ENCODE peak calls at places on chromosomes 16 and 17, in four cellular contexts. One of them, this sample, is unnamed.
A peak's percentile ranks its signal among the peaks of the same experiment; 100 is the strongest.

GRCh38 chr16:30527635-30528178 is 1.3 kb upstream of the ZNF768 start:
- DNase-seq in heart left ventricle: no peak
- DNase-seq in ovary: no peak
- DNase-seq in WERI-Rb-1: no peak
- DNase-seq in this sample: peak; percentile 57

GRCh38 chr16:85720319-85720637 is 30.6 kb downstream of the C16orf74 start:
- DNase-seq in ovary: no peak
- DNase-seq in heart left ventricle: no peak
- DNase-seq in WERI-Rb-1: no peak
- DNase-seq in this sample: no peak

GRCh38 chr16:85844169-85844481 is 44.6 kb downstream of the COX4I1 start:
- DNase-seq in WERI-Rb-1: no peak
- DNase-seq in ovary: no peak
- DNase-seq in heart left ventricle: no peak
- DNase-seq in this sample: no peak

GRCh38 chr16:46859719-46860152 is 24.4 kb upstream of the GPT2 start:
- DNase-seq in heart left ventricle: no peak
- DNase-seq in WERI-Rb-1: no peak
- DNase-seq in ovary: no peak
- DNase-seq in this sample: no peak

GRCh38 chr16:83068686-83069085 is 441.9 kb downstream of the CDH13 start:
- DNase-seq in ovary: no peak
- DNase-seq in heart left ventricle: no peak
- DNase-seq in WERI-Rb-1: no peak
- DNase-seq in this sample: no peak

GRCh38 chr16:57753448-57754353 is 18.1 kb downstream of the KATNB1 start:
- DNase-seq in heart left ventricle: no peak
- DNase-seq in WERI-Rb-1: no peak
- DNase-seq in ovary: peak; percentile 24
- DNase-seq in this sample: peak; percentile 36

GRCh38 chr16:57619133-57619605 is 9.3 kb upstream of the ADGRG1 start:
- DNase-seq in WERI-Rb-1: no peak
- DNase-seq in ovary: no peak
- DNase-seq in heart left ventricle: peak; percentile 10
- DNase-seq in this sample: no peak

GRCh38 chr16:27529962-27530361 is 19.8 kb downstream of the GTF3C1 start:
- DNase-seq in ovary: no peak
- DNase-seq in heart left ventricle: no peak
- DNase-seq in WERI-Rb-1: no peak
- DNase-seq in this sample: no peak

GRCh38 chr16:84027607-84028006 is 15.0 kb downstream of the SLC38A8 start:
- DNase-seq in ovary: no peak
- DNase-seq in WERI-Rb-1: no peak
- DNase-seq in heart left ventricle: no peak
- DNase-seq in this sample: no peak

GRCh38 chr16:81469710-81470481 is 25.3 kb downstream of the CMIP start:
- DNase-seq in heart left ventricle: no peak
- DNase-seq in ovary: no peak
- DNase-seq in WERI-Rb-1: no peak
- DNase-seq in this sample: peak; percentile 78

GRCh38 chr16:86939609-86940008 is 361.3 kb downstream of the FOXL1 start:
- DNase-seq in ovary: no peak
- DNase-seq in WERI-Rb-1: no peak
- DNase-seq in heart left ventricle: no peak
- DNase-seq in this sample: no peak

GRCh38 chr17:76193616-76194015 is 46.7 kb downstream of the RNF157 start:
- DNase-seq in heart left ventricle: no peak
- DNase-seq in WERI-Rb-1: no peak
- DNase-seq in ovary: no peak
- DNase-seq in this sample: no peak

GRCh38 chr17:19010729-19011505 is 6.4 kb upstream of the FAM83G start:
- DNase-seq in ovary: no peak
- DNase-seq in heart left ventricle: no peak
- DNase-seq in WERI-Rb-1: no peak
- DNase-seq in this sample: peak; percentile 32

GRCh38 chr16:22071352-22071923 is 20.9 kb upstream of the VWA3A start:
- DNase-seq in heart left ventricle: no peak
- DNase-seq in ovary: no peak
- DNase-seq in WERI-Rb-1: no peak
- DNase-seq in this sample: no peak

GRCh38 chr16:1678500-1679098 is 520 bp downstream of the JPT2 start:
- DNase-seq in ovary: peak; percentile 47
- DNase-seq in heart left ventricle: peak; percentile 39
- DNase-seq in WERI-Rb-1: peak; percentile 37
- DNase-seq in this sample: peak; percentile 62

GRCh38 chr16:66842765-66843164 is 1.4 kb upstream of the CA7 start:
- DNase-seq in WERI-Rb-1: no peak
- DNase-seq in heart left ventricle: no peak
- DNase-seq in ovary: peak; percentile 15
- DNase-seq in this sample: no peak

GRCh38 chr16:29915590-29916247 is 10.3 kb downstream of the KCTD13 start:
- DNase-seq in WERI-Rb-1: no peak
- DNase-seq in heart left ventricle: no peak
- DNase-seq in ovary: no peak
- DNase-seq in this sample: no peak

GRCh38 chr17:77233635-77234334 is 93.0 kb downstream of the SEC14L1 start:
- DNase-seq in WERI-Rb-1: no peak
- DNase-seq in heart left ventricle: no peak
- DNase-seq in ovary: no peak
- DNase-seq in this sample: peak; percentile 44

GRCh38 chr17:72381597-72382397 is 261.0 kb downstream of the SOX9 start:
- DNase-seq in ovary: no peak
- DNase-seq in heart left ventricle: no peak
- DNase-seq in WERI-Rb-1: peak; percentile 42
- DNase-seq in this sample: no peak

GRCh38 chr16:31085873-31086628 is 2.7 kb downstream of the PRSS53 start:
- DNase-seq in WERI-Rb-1: no peak
- DNase-seq in heart left ventricle: no peak
- DNase-seq in ovary: no peak
- DNase-seq in this sample: no peak

GRCh38 chr17:40346768-40347154 is 17.8 kb downstream of the GJD3 start:
- DNase-seq in ovary: no peak
- DNase-seq in WERI-Rb-1: no peak
- DNase-seq in heart left ventricle: no peak
- DNase-seq in this sample: no peak

GRCh38 chr16:28821874-28822519 is 802 bp upstream of the ATXN2L start:
- DNase-seq in WERI-Rb-1: no peak
- DNase-seq in ovary: peak; percentile 20
- DNase-seq in heart left ventricle: no peak
- DNase-seq in this sample: no peak

GRCh38 chr17:36592711-36593321 is 1.1 kb downstream of the DHRS11 start:
- DNase-seq in ovary: no peak
- DNase-seq in WERI-Rb-1: peak; percentile 42
- DNase-seq in heart left ventricle: no peak
- DNase-seq in this sample: peak; percentile 17

GRCh38 chr16:11624645-11625607 is 38.2 kb upstream of the LITAF start:
- DNase-seq in ovary: no peak
- DNase-seq in WERI-Rb-1: no peak
- DNase-seq in heart left ventricle: no peak
- DNase-seq in this sample: no peak

GRCh38 chr17:30084773-30085172 is 31.8 kb upstream of the NSRP1 start:
- DNase-seq in heart left ventricle: no peak
- DNase-seq in ovary: no peak
- DNase-seq in WERI-Rb-1: no peak
- DNase-seq in this sample: no peak

GRCh38 chr17:77685881-77686486 is 272.5 kb upstream of the TNRC6C start:
- DNase-seq in WERI-Rb-1: no peak
- DNase-seq in ovary: no peak
- DNase-seq in heart left ventricle: no peak
- DNase-seq in this sample: no peak

DNA sequence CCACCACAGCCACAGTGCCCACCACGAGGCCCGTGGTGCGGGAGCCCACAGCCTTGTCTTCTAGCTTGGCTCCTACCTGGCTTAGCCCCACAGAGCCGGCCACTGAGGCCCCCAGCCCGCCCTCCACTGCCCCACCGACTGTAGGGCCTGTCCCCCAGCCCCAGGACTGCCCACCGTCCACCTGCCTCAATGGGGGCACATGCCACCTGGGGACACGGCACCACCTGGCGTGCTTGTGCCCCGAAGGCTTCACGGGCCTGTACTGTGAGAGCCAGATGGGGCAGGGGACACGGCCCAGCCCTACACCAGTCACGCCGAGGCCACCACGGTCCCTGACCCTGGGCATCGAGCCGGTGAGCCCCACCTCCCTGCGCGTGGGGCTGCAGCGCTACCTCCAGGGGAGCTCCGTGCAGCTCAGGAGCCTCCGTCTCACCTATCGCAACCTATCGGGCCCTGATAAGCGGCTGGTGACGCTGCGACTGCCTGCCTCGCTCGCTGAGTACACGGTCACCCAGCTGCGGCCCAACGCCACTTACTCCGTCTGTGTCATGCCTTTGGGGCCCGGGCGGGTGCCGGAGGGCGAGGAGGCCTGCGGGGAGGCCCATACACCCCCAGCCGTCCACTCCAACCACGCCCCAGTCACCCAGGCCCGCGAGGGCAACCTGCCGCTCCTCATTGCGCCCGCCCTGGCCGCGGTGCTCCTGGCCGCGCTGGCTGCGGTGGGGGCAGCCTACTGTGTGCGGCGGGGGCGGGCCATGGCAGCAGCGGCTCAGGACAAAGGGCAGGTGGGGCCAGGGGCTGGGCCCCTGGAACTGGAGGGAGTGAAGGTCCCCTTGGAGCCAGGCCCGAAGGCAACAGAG is 10.5 kb downstream of the VASN start:
- DNase-seq in WERI-Rb-1: no peak
- DNase-seq in ovary: no peak
- DNase-seq in heart left ventricle: no peak
- DNase-seq in this sample: no peak
- H3K27ac ChIP-seq in WERI-Rb-1: no peak overlapping the region
- H3K27ac ChIP-seq in ovary: no peak overlapping the region
- H3K27ac ChIP-seq in heart left ventricle: peak overlapping the region; percentile 33
- H3K27ac ChIP-seq in this sample: no peak overlapping the region

DNA sequence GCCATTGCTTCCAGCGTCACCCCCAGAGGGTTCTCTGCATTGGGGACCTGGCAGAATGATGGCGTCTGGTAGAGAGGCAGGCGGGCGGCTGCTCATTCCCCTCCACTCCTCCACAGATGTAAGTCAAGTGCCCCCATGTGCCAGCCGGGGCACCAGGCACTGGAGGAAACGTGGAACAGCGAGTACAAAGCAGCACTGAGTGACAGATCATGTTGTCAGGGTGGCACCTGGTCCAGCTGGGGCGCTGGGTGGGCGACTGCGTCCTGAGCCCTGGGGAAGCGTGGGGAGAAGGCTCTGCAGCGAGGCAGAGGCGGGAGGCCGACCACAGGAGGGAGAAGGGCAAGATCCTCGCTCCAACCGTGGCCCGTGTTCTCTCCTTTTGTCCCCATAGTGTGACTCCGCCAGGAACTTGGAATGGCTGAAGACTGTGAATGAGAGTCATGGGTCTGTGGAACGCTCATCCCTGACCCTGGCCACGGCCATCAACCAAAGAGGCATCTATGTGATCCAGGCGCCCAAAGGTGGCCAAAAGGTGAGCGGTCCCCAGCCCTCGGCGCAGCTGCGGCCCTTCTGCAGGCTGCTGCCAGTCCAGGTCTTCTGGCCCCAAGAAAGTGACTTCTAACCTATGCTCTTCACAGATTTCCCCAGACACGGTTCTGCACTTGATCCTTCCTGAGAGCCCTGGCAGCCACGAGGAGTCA is 76.7 kb downstream of the RNF213 start:
- DNase-seq in heart left ventricle: no peak
- DNase-seq in ovary: no peak
- DNase-seq in WERI-Rb-1: no peak
- DNase-seq in this sample: no peak
- H3K36me3 ChIP-seq in heart left ventricle: peaks cover 100% of the 10 kb centered on the region
- H3K36me3 ChIP-seq in ovary: no peaks in the 10 kb centered on the region
- H3K36me3 ChIP-seq in WERI-Rb-1: peaks cover 89% of the 10 kb centered on the region
- H3K36me3 ChIP-seq in this sample: peaks cover 100% of the 10 kb centered on the region

DNA sequence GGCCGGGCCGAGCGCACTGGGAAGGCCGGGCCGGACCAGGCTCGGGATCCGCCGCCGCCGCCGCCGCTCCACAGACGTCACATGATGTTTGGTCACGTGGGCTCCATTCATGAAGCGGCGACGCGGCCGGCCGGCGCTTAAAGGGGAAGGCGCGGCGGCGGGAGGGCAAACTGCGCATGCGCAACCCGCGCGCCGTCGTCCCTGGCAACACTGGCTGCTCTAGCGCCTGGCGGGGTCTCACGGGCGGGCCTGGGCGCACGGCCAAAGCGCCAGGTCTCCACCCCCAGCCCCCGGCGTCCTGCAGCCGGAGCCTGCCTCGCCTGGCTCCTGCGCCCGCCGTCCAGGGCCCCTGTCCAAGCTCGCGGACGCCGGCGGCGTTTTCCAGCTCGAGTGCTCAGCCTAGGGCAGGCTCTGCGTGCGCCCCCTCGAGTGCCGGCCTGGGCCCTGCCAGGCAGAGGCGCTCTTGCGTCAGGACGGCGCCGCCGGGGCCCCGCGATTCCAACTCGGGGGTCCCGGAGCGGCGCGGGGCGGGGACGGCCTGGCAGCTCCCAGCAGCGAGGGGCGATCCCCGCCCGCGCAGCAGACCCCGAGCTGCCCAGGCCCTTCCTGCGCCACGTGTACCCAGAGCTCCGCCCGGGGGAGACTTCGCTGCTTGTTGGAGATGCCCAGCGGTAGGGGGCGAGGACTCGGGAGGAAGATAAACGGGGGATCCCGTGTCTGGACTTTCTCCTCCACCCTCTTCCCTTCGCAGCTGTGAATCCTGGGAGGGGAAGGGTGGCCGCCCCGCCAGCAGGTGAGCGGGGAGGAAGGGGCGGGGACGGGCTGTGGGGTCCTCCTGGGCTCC is at the start of gene MAFG:
- DNase-seq in WERI-Rb-1: peak; percentile 94
- DNase-seq in heart left ventricle: peak; percentile 93
- DNase-seq in ovary: peak; percentile 93
- DNase-seq in this sample: peak; percentile 94
- TF ChIP-seq CTCF in WERI-Rb-1: peak; percentile 77
- TF ChIP-seq CTCF in heart left ventricle: no peak
- TF ChIP-seq CTCF in ovary: peak; percentile 41
- TF ChIP-seq CTCF in this sample: peak; percentile 43

GRCh38 chr16:72470541-72470940 is 298.6 kb upstream of the PMFBP1 start:
- DNase-seq in ovary: no peak
- DNase-seq in heart left ventricle: no peak
- DNase-seq in WERI-Rb-1: no peak
- DNase-seq in this sample: no peak

GRCh38 chr16:72471317-72471716 is 299.4 kb upstream of the PMFBP1 start:
- DNase-seq in ovary: no peak
- DNase-seq in WERI-Rb-1: no peak
- DNase-seq in heart left ventricle: no peak
- DNase-seq in this sample: no peak

GRCh38 chr16:72467157-72467759 is 295.3 kb upstream of the PMFBP1 start:
- DNase-seq in WERI-Rb-1: peak; percentile 10
- DNase-seq in heart left ventricle: no peak
- DNase-seq in ovary: no peak
- DNase-seq in this sample: no peak

GRCh38 chr16:72468582-72468981 is 296.6 kb upstream of the PMFBP1 start:
- DNase-seq in WERI-Rb-1: no peak
- DNase-seq in heart left ventricle: no peak
- DNase-seq in ovary: no peak
- DNase-seq in this sample: no peak

DNA sequence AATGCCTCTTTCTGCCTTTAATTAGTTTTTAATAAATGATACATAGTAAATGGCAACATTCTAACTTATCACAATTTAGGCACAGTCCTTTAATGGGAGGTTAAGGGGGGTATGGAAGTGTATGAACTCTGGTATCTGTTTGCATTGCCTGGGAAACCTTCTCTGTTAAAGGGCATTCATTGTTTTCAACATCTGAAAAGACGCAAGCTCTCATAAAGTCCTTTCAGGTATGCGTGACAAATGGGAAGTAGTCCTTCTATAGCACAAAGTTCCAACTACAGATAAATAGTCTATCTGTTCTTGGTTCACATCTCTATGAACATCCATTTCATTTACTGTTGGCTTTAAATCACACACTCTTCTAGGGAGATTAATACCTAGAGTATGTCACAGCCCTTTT is 298.0 kb upstream of the PMFBP1 start:
- DNase-seq in heart left ventricle: no peak
- DNase-seq in ovary: no peak
- DNase-seq in WERI-Rb-1: no peak
- DNase-seq in this sample: no peak
- H3K27ac ChIP-seq in heart left ventricle: no peak overlapping the region
- H3K27ac ChIP-seq in ovary: no peak overlapping the region
- H3K27ac ChIP-seq in WERI-Rb-1: no peak overlapping the region
- H3K27ac ChIP-seq in this sample: no peak overlapping the region